ENCODE peak calls at places on chromosome 7, in four cellular contexts. One of them, this sample, is unnamed.

GRCh38 chr7:158695726-158696452 is 8.7 kb downstream of the NCAPG2 start:
- DNase-seq in tibial artery: peak
- DNase-seq in GM06990: no peak
- DNase-seq in neural progenitor cell: peak
- DNase-seq in this sample: peak

GRCh38 chr7:2609001-2609411 is 22.8 kb upstream of the TTYH3 start:
- DNase-seq in tibial artery: no peak
- DNase-seq in neural progenitor cell: peak
- DNase-seq in GM06990: no peak
- DNase-seq in this sample: peak

GRCh38 chr7:154231732-154232131 is 179.5 kb downstream of the DPP6 start:
- DNase-seq in neural progenitor cell: peak
- DNase-seq in GM06990: no peak
- DNase-seq in tibial artery: no peak
- DNase-seq in this sample: no peak

GRCh38 chr7:32890010-32890552 is 1.5 kb downstream of the KBTBD2 start:
- DNase-seq in GM06990: no peak
- DNase-seq in neural progenitor cell: peak
- DNase-seq in tibial artery: no peak
- DNase-seq in this sample: no peak

GRCh38 chr7:74174606-74175082 is 488 bp downstream of the EIF4H start:
- DNase-seq in tibial artery: peak
- DNase-seq in GM06990: no peak
- DNase-seq in neural progenitor cell: peak
- DNase-seq in this sample: peak

GRCh38 chr7:148264933-148265557 is 325.5 kb upstream of the C7orf33 start:
- DNase-seq in tibial artery: no peak
- DNase-seq in GM06990: no peak
- DNase-seq in neural progenitor cell: peak
- DNase-seq in this sample: peak

GRCh38 chr7:140564643-140565042 is 76.0 kb downstream of the DENND2A start:
- DNase-seq in neural progenitor cell: peak
- DNase-seq in tibial artery: no peak
- DNase-seq in GM06990: no peak
- DNase-seq in this sample: no peak

GRCh38 chr7:151626422-151627115 is 106.9 kb upstream of the RHEB start:
- DNase-seq in neural progenitor cell: peak
- DNase-seq in GM06990: no peak
- DNase-seq in tibial artery: no peak
- DNase-seq in this sample: no peak

GRCh38 chr7:77413861-77414424 is 2.2 kb downstream of the GSAP start:
- DNase-seq in GM06990: no peak
- DNase-seq in tibial artery: no peak
- DNase-seq in neural progenitor cell: no peak
- DNase-seq in this sample: no peak

GRCh38 chr7:110017405-110017804 is 1073.5 kb upstream of the LRRN3 start:
- DNase-seq in neural progenitor cell: no peak
- DNase-seq in tibial artery: no peak
- DNase-seq in GM06990: no peak
- DNase-seq in this sample: no peak

GRCh38 chr7:139629392-139630082 is 106.1 kb downstream of the CLEC2L start:
- DNase-seq in GM06990: no peak
- DNase-seq in tibial artery: no peak
- DNase-seq in neural progenitor cell: no peak
- DNase-seq in this sample: no peak

GRCh38 chr7:102431617-102432298 is 1.6 kb upstream of the ORAI2 start:
- DNase-seq in tibial artery: no peak
- DNase-seq in neural progenitor cell: no peak
- DNase-seq in GM06990: peak
- DNase-seq in this sample: no peak

GRCh38 chr7:10803720-10804119 is 170.0 kb upstream of the PHF14 start:
- DNase-seq in neural progenitor cell: no peak
- DNase-seq in GM06990: no peak
- DNase-seq in tibial artery: no peak
- DNase-seq in this sample: no peak

GRCh38 chr7:92133737-92134270 is 473 bp downstream of the CYP51A1 start:
- DNase-seq in neural progenitor cell: peak
- DNase-seq in tibial artery: peak
- DNase-seq in GM06990: peak
- DNase-seq in this sample: peak

GRCh38 chr7:99129001-99129400 is 14.9 kb downstream of the SMURF1 start:
- DNase-seq in tibial artery: no peak
- DNase-seq in neural progenitor cell: no peak
- DNase-seq in GM06990: no peak
- DNase-seq in this sample: no peak

GRCh38 chr7:138885383-138886147 is 87.6 kb upstream of the ATP6V0A4 start:
- DNase-seq in GM06990: no peak
- DNase-seq in tibial artery: no peak
- DNase-seq in neural progenitor cell: no peak
- DNase-seq in this sample: no peak

GRCh38 chr7:131194070-131194865 is 133.4 kb upstream of the MKLN1 start:
- DNase-seq in neural progenitor cell: no peak
- DNase-seq in tibial artery: no peak
- DNase-seq in GM06990: no peak
- DNase-seq in this sample: no peak

GRCh38 chr7:81937091-81937490 is 167.2 kb upstream of the HGF start:
- DNase-seq in neural progenitor cell: no peak
- DNase-seq in GM06990: no peak
- DNase-seq in tibial artery: no peak
- DNase-seq in this sample: no peak

GRCh38 chr7:149837620-149838223 is 453 bp upstream of the ZNF862 start:
- DNase-seq in GM06990: no peak
- DNase-seq in neural progenitor cell: no peak
- DNase-seq in tibial artery: no peak
- DNase-seq in this sample: no peak

GRCh38 chr7:11330717-11331116 is 357.0 kb downstream of the PHF14 start:
- DNase-seq in neural progenitor cell: no peak
- DNase-seq in GM06990: no peak
- DNase-seq in tibial artery: no peak
- DNase-seq in this sample: no peak

GRCh38 chr7:128743112-128743772 is 4.1 kb downstream of the CALU start:
- DNase-seq in neural progenitor cell: no peak
- DNase-seq in GM06990: no peak
- DNase-seq in tibial artery: peak
- DNase-seq in this sample: no peak

GRCh38 chr7:98856021-98856422 is 13.8 kb downstream of the TMEM130 start:
- DNase-seq in tibial artery: no peak
- DNase-seq in GM06990: no peak
- DNase-seq in neural progenitor cell: no peak
- DNase-seq in this sample: no peak

GRCh38 chr7:12256025-12256570 is 45.0 kb downstream of the TMEM106B start:
- DNase-seq in neural progenitor cell: no peak
- DNase-seq in tibial artery: no peak
- DNase-seq in GM06990: no peak
- DNase-seq in this sample: no peak

GRCh38 chr7:140596751-140597424 is 43.7 kb downstream of the DENND2A start:
- DNase-seq in neural progenitor cell: no peak
- DNase-seq in GM06990: no peak
- DNase-seq in tibial artery: no peak
- DNase-seq in this sample: no peak

GRCh38 chr7:132966731-132967130 is 115.2 kb downstream of the CHCHD3 start:
- DNase-seq in tibial artery: no peak
- DNase-seq in GM06990: no peak
- DNase-seq in neural progenitor cell: no peak
- DNase-seq in this sample: no peak

GRCh38 chr7:153590571-153590970 is 461.6 kb upstream of the DPP6 start:
- DNase-seq in tibial artery: no peak
- DNase-seq in GM06990: no peak
- DNase-seq in neural progenitor cell: no peak
- DNase-seq in this sample: no peak

GRCh38 chr7:98562336-98563182 is 54.5 kb upstream of the NPTX2 start:
- DNase-seq in GM06990: no peak
- DNase-seq in tibial artery: no peak
- DNase-seq in neural progenitor cell: no peak
- DNase-seq in this sample: no peak

GRCh38 chr7:110372685-110373084 is 718.2 kb upstream of the LRRN3 start:
- DNase-seq in GM06990: no peak
- DNase-seq in neural progenitor cell: no peak
- DNase-seq in tibial artery: no peak
- DNase-seq in this sample: no peak

GRCh38 chr7:154480817-154481216 is 428.6 kb downstream of the DPP6 start:
- DNase-seq in neural progenitor cell: no peak
- DNase-seq in tibial artery: no peak
- DNase-seq in GM06990: no peak
- DNase-seq in this sample: no peak

GRCh38 chr7:105756402-105756801 is 120.0 kb downstream of the ATXN7L1 start:
- DNase-seq in neural progenitor cell: no peak
- DNase-seq in tibial artery: no peak
- DNase-seq in GM06990: no peak
- DNase-seq in this sample: no peak

GRCh38 chr7:105759670-105760548 is 116.5 kb downstream of the ATXN7L1 start:
- DNase-seq in neural progenitor cell: peak
- DNase-seq in GM06990: no peak
- DNase-seq in tibial artery: peak
- DNase-seq in this sample: peak

GRCh38 chr7:105764506-105764905 is 111.9 kb downstream of the ATXN7L1 start:
- DNase-seq in neural progenitor cell: no peak
- DNase-seq in GM06990: no peak
- DNase-seq in tibial artery: no peak
- DNase-seq in this sample: no peak

GRCh38 chr7:105765846-105766245 is 110.6 kb downstream of the ATXN7L1 start:
- DNase-seq in tibial artery: no peak
- DNase-seq in neural progenitor cell: no peak
- DNase-seq in GM06990: no peak
- DNase-seq in this sample: no peak

DNA sequence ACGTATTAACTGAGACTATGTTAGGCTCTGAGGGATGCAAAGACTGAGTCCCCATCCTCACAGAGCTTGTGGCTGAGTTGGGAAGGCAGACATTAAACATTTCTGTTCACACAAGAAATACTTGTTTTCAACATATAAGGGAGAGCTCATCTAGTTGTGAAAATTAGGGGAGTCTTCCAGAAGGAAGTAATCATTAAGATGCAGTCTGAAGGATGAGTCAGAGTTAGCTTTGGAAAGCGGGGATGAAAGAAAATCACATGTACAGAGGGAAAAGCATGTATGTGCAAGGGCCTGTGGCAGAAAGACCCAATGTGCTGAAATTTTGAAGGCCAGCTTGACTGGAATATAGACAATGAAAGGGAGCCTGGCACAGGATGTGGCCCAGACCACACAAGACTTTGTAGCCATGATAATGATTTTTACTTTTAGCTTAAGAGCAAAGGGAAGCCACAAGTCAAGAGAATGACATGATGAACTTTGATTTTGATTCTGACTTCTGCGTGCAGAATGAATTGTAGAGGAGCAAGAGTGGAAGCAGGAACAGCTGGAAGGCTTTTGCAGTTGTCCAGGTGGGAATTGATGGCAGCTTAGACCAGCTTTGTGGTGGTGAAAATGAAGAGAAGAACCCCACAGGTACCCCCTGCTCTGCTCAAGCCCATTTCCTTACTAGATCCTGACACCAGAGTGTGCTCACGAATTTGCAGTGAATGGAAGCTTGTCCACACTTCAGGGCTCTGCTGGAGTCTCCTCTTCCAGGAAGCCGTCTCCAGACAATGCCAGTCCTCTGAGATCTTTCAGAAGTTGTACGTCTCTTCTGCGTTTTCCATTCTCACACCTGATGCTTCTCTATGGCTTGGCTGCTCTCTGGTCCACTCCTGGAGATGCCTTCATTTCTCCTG is 115.6 kb downstream of the ATXN7L1 start:
- DNase-seq in GM06990: no peak
- DNase-seq in neural progenitor cell: no peak
- DNase-seq in tibial artery: no peak
- DNase-seq in this sample: no peak
- TF ChIP-seq CTCF in GM06990: no peak
- TF ChIP-seq CTCF in neural progenitor cell: no peak
- TF ChIP-seq CTCF in tibial artery: no peak
- TF ChIP-seq CTCF in this sample: no peak

GRCh38 chr7:47473499-47474210 is 108.3 kb downstream of the TNS3 start:
- DNase-seq in GM06990: no peak
- DNase-seq in neural progenitor cell: no peak
- DNase-seq in tibial artery: peak
- DNase-seq in this sample: peak

GRCh38 chr7:47474211-47474936 is 107.5 kb downstream of the TNS3 start:
- DNase-seq in GM06990: no peak
- DNase-seq in neural progenitor cell: no peak
- DNase-seq in tibial artery: no peak
- DNase-seq in this sample: no peak

GRCh38 chr7:47477191-47478016 is 104.5 kb downstream of the TNS3 start:
- DNase-seq in tibial artery: no peak
- DNase-seq in neural progenitor cell: no peak
- DNase-seq in GM06990: no peak
- DNase-seq in this sample: no peak

GRCh38 chr7:47475880-47476227 is 106.1 kb downstream of the TNS3 start:
- DNase-seq in tibial artery: no peak
- DNase-seq in neural progenitor cell: no peak
- DNase-seq in GM06990: no peak
- DNase-seq in this sample: no peak

DNA sequence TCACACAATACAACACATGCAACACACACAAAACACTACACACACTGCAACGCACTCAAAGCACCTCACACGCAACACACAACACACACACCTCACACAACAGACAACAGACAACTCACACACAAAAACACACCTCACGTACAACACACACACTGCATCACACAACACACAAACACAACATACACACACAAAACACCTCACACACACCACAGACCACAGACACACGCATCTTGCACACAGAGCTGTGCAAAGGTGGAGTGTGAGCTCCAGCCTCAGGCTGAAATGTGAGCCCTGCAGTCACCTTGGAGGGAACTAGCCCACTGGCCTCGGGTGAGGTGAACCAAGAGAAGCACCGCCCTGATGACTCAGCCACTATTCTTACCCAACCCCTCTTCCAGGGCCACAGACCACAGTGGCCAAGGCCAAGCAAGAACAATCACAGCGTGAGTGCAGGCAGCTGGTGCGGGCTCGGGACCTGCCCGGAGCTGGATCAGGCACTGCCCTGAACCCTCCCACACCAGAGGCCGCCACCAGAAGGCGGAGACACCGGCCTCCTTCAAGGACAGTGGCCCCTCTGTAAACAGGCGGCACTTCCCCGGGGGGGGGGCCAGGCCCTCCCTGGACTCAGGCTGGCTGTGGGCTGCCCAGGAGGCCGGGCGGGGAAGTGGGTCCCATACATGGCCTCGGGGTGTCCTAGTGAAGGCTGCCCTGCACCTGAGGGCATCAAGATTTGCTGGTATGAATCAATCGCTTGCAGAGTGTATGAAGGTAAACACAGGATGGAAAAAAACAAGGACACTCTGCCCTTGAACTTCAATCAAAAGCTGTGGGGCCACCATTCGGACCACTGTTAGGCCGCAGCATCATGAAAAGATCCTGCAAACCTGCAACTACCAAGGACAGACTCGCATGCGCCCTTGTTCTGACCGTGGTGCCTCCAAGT is 106.7 kb downstream of the TNS3 start:
- DNase-seq in GM06990: peak
- DNase-seq in tibial artery: peak
- DNase-seq in neural progenitor cell: no peak
- DNase-seq in this sample: peak
- TF ChIP-seq CTCF in GM06990: no peak
- TF ChIP-seq CTCF in tibial artery: peak
- TF ChIP-seq CTCF in neural progenitor cell: no peak
- TF ChIP-seq CTCF in this sample: peak

GRCh38 chr7:54839538-54840213 is 80.7 kb upstream of the SEC61G start:
- DNase-seq in GM06990: no peak
- DNase-seq in neural progenitor cell: peak
- DNase-seq in tibial artery: peak
- DNase-seq in this sample: no peak
- TF ChIP-seq CTCF in GM06990: peak
- TF ChIP-seq CTCF in neural progenitor cell: peak
- TF ChIP-seq CTCF in tibial artery: peak
- TF ChIP-seq CTCF in this sample: peak

GRCh38 chr7:104096683-104097082 is 107.2 kb upstream of the RELN start:
- DNase-seq in GM06990: no peak
- DNase-seq in neural progenitor cell: peak
- DNase-seq in tibial artery: no peak
- DNase-seq in this sample: no peak
- TF ChIP-seq CTCF in GM06990: peak
- TF ChIP-seq CTCF in neural progenitor cell: no peak
- TF ChIP-seq CTCF in tibial artery: no peak
- TF ChIP-seq CTCF in this sample: no peak

This sample was measured in GM10248.